ENCODE peak calls at places on chromosomes 5 and 9, in five cellular contexts. One of them, this sample, is unnamed.

GRCh38 chr5:100584069-100584468 is 48.9 kb downstream of the FAM174A start:
- DNase-seq in H1: no peak
- DNase-seq in HepG2: no peak
- DNase-seq in HCT116: no peak
- DNase-seq in GM12878: peak
- DNase-seq in this sample: no peak

GRCh38 chr9:32423371-32423770 is 38.9 kb downstream of the ACO1 start:
- DNase-seq in H1: no peak
- DNase-seq in HepG2: no peak
- DNase-seq in HCT116: no peak
- DNase-seq in GM12878: no peak
- DNase-seq in this sample: no peak

GRCh38 chr9:88013051-88013450 is 38.7 kb upstream of the CDK20 start:
- DNase-seq in H1: no peak
- DNase-seq in HepG2: no peak
- DNase-seq in HCT116: no peak
- DNase-seq in GM12878: no peak
- DNase-seq in this sample: no peak

GRCh38 chr5:73454379-73455036 is 5.9 kb upstream of the FOXD1 start:
- DNase-seq in H1: peak
- DNase-seq in HepG2: peak
- DNase-seq in HCT116: peak
- DNase-seq in GM12878: no peak
- DNase-seq in this sample: peak

GRCh38 chr9:38404314-38404713 is 11.8 kb downstream of the ALDH1B1 start:
- DNase-seq in H1: no peak
- DNase-seq in HepG2: no peak
- DNase-seq in HCT116: no peak
- DNase-seq in GM12878: no peak
- DNase-seq in this sample: no peak

GRCh38 chr5:132264546-132265335 is 7.2 kb downstream of the PDLIM4 start:
- DNase-seq in H1: peak
- DNase-seq in HepG2: no peak
- DNase-seq in HCT116: no peak
- DNase-seq in GM12878: no peak
- DNase-seq in this sample: no peak

GRCh38 chr9:116318463-116319271 is 165.1 kb downstream of the PAPPA start:
- DNase-seq in H1: no peak
- DNase-seq in HepG2: no peak
- DNase-seq in HCT116: no peak
- DNase-seq in GM12878: no peak
- DNase-seq in this sample: peak

GRCh38 chr9:116218399-116218798 is 64.8 kb downstream of the PAPPA start:
- DNase-seq in H1: no peak
- DNase-seq in HepG2: no peak
- DNase-seq in HCT116: no peak
- DNase-seq in GM12878: no peak
- DNase-seq in this sample: no peak

GRCh38 chr9:16321461-16322119 is 548.9 kb downstream of the BNC2 start:
- DNase-seq in H1: no peak
- DNase-seq in HepG2: no peak
- DNase-seq in HCT116: no peak
- DNase-seq in GM12878: no peak
- DNase-seq in this sample: no peak

GRCh38 chr9:108207611-108208051 is 648.2 kb downstream of the ACTL7B start:
- DNase-seq in H1: no peak
- DNase-seq in HepG2: no peak
- DNase-seq in HCT116: no peak
- DNase-seq in GM12878: no peak
- DNase-seq in this sample: no peak

GRCh38 chr9:2087500-2088313 is 72.6 kb downstream of the SMARCA2 start:
- DNase-seq in H1: no peak
- DNase-seq in HepG2: peak
- DNase-seq in HCT116: peak
- DNase-seq in GM12878: peak
- DNase-seq in this sample: peak

GRCh38 chr5:25330721-25331120 is 685.9 kb upstream of the CDH10 start:
- DNase-seq in H1: no peak
- DNase-seq in HepG2: no peak
- DNase-seq in HCT116: no peak
- DNase-seq in GM12878: no peak
- DNase-seq in this sample: no peak

GRCh38 chr9:78982849-78983248 is 588.9 kb upstream of the TLE4 start:
- DNase-seq in H1: no peak
- DNase-seq in HepG2: no peak
- DNase-seq in HCT116: peak
- DNase-seq in GM12878: no peak
- DNase-seq in this sample: no peak

GRCh38 chr9:124511426-124511840 is 4.2 kb upstream of the NR5A1 start:
- DNase-seq in H1: peak
- DNase-seq in HepG2: peak
- DNase-seq in HCT116: no peak
- DNase-seq in GM12878: no peak
- DNase-seq in this sample: peak

GRCh38 chr9:110128664-110129329 is 79.2 kb downstream of the C9orf152 start:
- DNase-seq in H1: no peak
- DNase-seq in HepG2: no peak
- DNase-seq in HCT116: no peak
- DNase-seq in GM12878: peak
- DNase-seq in this sample: no peak

GRCh38 chr5:113807384-113808053 is 294.0 kb downstream of the YTHDC2 start:
- DNase-seq in H1: no peak
- DNase-seq in HepG2: no peak
- DNase-seq in HCT116: no peak
- DNase-seq in GM12878: no peak
- DNase-seq in this sample: no peak

GRCh38 chr5:129670944-129671343 is 77.0 kb upstream of the MINAR2 start:
- DNase-seq in H1: no peak
- DNase-seq in HepG2: no peak
- DNase-seq in HCT116: no peak
- DNase-seq in GM12878: no peak
- DNase-seq in this sample: no peak

GRCh38 chr9:126145887-126146253 is 180.8 kb upstream of the MVB12B start:
- DNase-seq in H1: no peak
- DNase-seq in HepG2: no peak
- DNase-seq in HCT116: no peak
- DNase-seq in GM12878: no peak
- DNase-seq in this sample: no peak

GRCh38 chr5:141476132-141476909 is 555 bp downstream of the PCDHGC3 start:
- DNase-seq in H1: peak
- DNase-seq in HepG2: no peak
- DNase-seq in HCT116: no peak
- DNase-seq in GM12878: no peak
- DNase-seq in this sample: no peak

GRCh38 chr5:56175465-56175864 is 57.7 kb downstream of the ANKRD55 start:
- DNase-seq in H1: no peak
- DNase-seq in HepG2: no peak
- DNase-seq in HCT116: peak
- DNase-seq in GM12878: no peak
- DNase-seq in this sample: no peak

GRCh38 chr5:175572922-175573321 is 84.9 kb upstream of the HRH2 start:
- DNase-seq in H1: no peak
- DNase-seq in HepG2: peak
- DNase-seq in HCT116: no peak
- DNase-seq in GM12878: no peak
- DNase-seq in this sample: no peak

GRCh38 chr5:37988454-37989046 is 148.7 kb upstream of the GDNF start:
- DNase-seq in H1: no peak
- DNase-seq in HepG2: peak
- DNase-seq in HCT116: no peak
- DNase-seq in GM12878: no peak
- DNase-seq in this sample: no peak

GRCh38 chr5:86737579-86737978 is 119.8 kb downstream of the COX7C start:
- DNase-seq in H1: no peak
- DNase-seq in HepG2: no peak
- DNase-seq in HCT116: no peak
- DNase-seq in GM12878: no peak
- DNase-seq in this sample: no peak
- TF ChIP-seq SRF in H1: no peak
- TF ChIP-seq SRF in HepG2: no peak
- TF ChIP-seq SRF in HCT116: no peak
- TF ChIP-seq SRF in GM12878: no peak
- TF ChIP-seq SRF in this sample: no peak

GRCh38 chr5:54415896-54416640 is 39.4 kb upstream of the HSPB3 start:
- DNase-seq in H1: no peak
- DNase-seq in HepG2: no peak
- DNase-seq in HCT116: no peak
- DNase-seq in GM12878: no peak
- DNase-seq in this sample: no peak
- TF ChIP-seq SRF in H1: no peak
- TF ChIP-seq SRF in HepG2: no peak
- TF ChIP-seq SRF in HCT116: no peak
- TF ChIP-seq SRF in GM12878: no peak
- TF ChIP-seq SRF in this sample: no peak

GRCh38 chr5:119398713-119399492 is 43.1 kb downstream of the TNFAIP8 start:
- DNase-seq in H1: peak
- DNase-seq in HepG2: peak
- DNase-seq in HCT116: no peak
- DNase-seq in GM12878: no peak
- DNase-seq in this sample: no peak
- TF ChIP-seq SRF in H1: no peak
- TF ChIP-seq SRF in HepG2: no peak
- TF ChIP-seq SRF in HCT116: no peak
- TF ChIP-seq SRF in GM12878: no peak
- TF ChIP-seq SRF in this sample: no peak

GRCh38 chr5:109859537-109859936 is 169.8 kb downstream of the MAN2A1 start:
- DNase-seq in H1: no peak
- DNase-seq in HepG2: no peak
- DNase-seq in HCT116: no peak
- DNase-seq in GM12878: no peak
- DNase-seq in this sample: no peak

GRCh38 chr5:109852371-109853160 is 162.8 kb downstream of the MAN2A1 start:
- DNase-seq in H1: no peak
- DNase-seq in HepG2: no peak
- DNase-seq in HCT116: no peak
- DNase-seq in GM12878: no peak
- DNase-seq in this sample: no peak

GRCh38 chr5:109857405-109858031 is 167.8 kb downstream of the MAN2A1 start:
- DNase-seq in H1: no peak
- DNase-seq in HepG2: no peak
- DNase-seq in HCT116: no peak
- DNase-seq in GM12878: no peak
- DNase-seq in this sample: no peak

GRCh38 chr5:109853362-109853761 is 163.6 kb downstream of the MAN2A1 start:
- DNase-seq in H1: no peak
- DNase-seq in HepG2: no peak
- DNase-seq in HCT116: no peak
- DNase-seq in GM12878: no peak
- DNase-seq in this sample: no peak

GRCh38 chr5:109855056-109855455 is 165.3 kb downstream of the MAN2A1 start:
- DNase-seq in H1: no peak
- DNase-seq in HepG2: no peak
- DNase-seq in HCT116: no peak
- DNase-seq in GM12878: no peak
- DNase-seq in this sample: no peak
- TF ChIP-seq SRF in H1: no peak
- TF ChIP-seq SRF in HepG2: no peak
- TF ChIP-seq SRF in HCT116: no peak
- TF ChIP-seq SRF in GM12878: no peak
- TF ChIP-seq SRF in this sample: no peak

GRCh38 chr5:65693121-65693520 is 28.8 kb downstream of the SGTB start:
- DNase-seq in H1: no peak
- DNase-seq in HepG2: no peak
- DNase-seq in HCT116: no peak
- DNase-seq in GM12878: no peak
- DNase-seq in this sample: no peak

GRCh38 chr5:65699338-65699737 is 22.6 kb downstream of the SGTB start:
- DNase-seq in H1: no peak
- DNase-seq in HepG2: no peak
- DNase-seq in HCT116: no peak
- DNase-seq in GM12878: peak
- DNase-seq in this sample: no peak

GRCh38 chr5:65695162-65695755 is 26.6 kb downstream of the SGTB start:
- DNase-seq in H1: no peak
- DNase-seq in HepG2: no peak
- DNase-seq in HCT116: no peak
- DNase-seq in GM12878: peak
- DNase-seq in this sample: no peak

GRCh38 chr5:65696892-65697291 is 25.0 kb downstream of the SGTB start:
- DNase-seq in H1: no peak
- DNase-seq in HepG2: no peak
- DNase-seq in HCT116: no peak
- DNase-seq in GM12878: no peak
- DNase-seq in this sample: no peak

GRCh38 chr5:65695896-65696295 is 26.0 kb downstream of the SGTB start:
- DNase-seq in H1: no peak
- DNase-seq in HepG2: no peak
- DNase-seq in HCT116: no peak
- DNase-seq in GM12878: no peak
- DNase-seq in this sample: no peak
- TF ChIP-seq SRF in H1: no peak
- TF ChIP-seq SRF in HepG2: no peak
- TF ChIP-seq SRF in HCT116: no peak
- TF ChIP-seq SRF in GM12878: no peak
- TF ChIP-seq SRF in this sample: no peak

DNA sequence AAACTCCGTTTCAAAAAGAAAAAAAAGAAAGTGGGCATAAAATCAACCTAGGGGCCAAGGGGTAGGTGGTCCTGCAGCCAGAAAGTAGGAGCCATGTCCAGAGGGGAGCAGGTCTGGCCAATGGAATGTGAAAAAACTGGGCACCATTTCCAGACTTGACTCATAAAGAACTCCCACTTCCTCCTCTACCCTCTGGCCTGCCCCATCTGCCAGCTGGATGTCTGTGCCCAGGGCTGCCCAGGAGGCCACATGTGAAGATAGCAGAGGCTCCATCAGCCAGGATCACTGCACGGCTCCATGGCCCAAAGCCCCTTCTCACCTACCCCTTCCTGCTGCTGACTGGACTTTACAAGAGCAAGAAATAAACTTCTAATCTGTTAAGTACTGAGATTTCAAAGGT is 42.1 kb upstream of the EEIG1 start:
- DNase-seq in H1: no peak
- DNase-seq in HepG2: no peak
- DNase-seq in HCT116: no peak
- DNase-seq in GM12878: no peak
- DNase-seq in this sample: no peak
- TF ChIP-seq SRF in H1: no peak
- TF ChIP-seq SRF in HepG2: no peak
- TF ChIP-seq SRF in HCT116: no peak
- TF ChIP-seq SRF in GM12878: no peak
- TF ChIP-seq SRF in this sample: no peak

DNA sequence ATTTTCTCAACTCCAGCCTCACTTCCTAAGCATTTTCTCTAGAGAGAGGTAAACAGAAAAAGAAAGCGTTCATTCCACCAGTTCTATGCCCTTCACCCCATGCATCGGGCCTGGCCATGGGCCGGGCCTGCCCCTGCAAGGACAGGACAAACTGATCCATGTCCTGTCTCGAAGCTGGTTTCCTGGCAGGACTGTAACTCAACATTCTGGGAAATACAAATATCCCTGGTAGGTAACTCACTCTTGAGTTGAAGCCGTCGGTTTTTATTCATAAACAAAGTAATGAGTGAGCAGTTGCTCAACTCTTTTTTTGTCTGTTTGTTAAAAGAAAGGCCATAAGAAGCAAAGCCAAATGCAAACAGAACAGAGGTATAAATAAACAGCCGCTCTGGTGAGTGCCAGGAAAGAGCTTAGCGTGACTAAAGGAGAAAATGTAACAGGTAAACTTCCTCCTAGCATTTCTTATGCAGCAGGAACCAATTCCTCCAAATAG is 64.4 kb upstream of the DNAH5 start:
- DNase-seq in H1: no peak
- DNase-seq in HepG2: peak
- DNase-seq in HCT116: no peak
- DNase-seq in GM12878: no peak
- DNase-seq in this sample: no peak
- TF ChIP-seq SRF in H1: no peak
- TF ChIP-seq SRF in HepG2: no peak
- TF ChIP-seq SRF in HCT116: no peak
- TF ChIP-seq SRF in GM12878: no peak
- TF ChIP-seq SRF in this sample: no peak